ENCODE peak calls at places on chromosome 18, in four cellular contexts. V is A549, Q is suprapubic skin, X is ovary. H is an unnamed sample.

GRCh38 chr18:49024408-49024807 is 73.6 kb upstream of the SMAD7 start:
- DNase-seq in V (no peak), Q (no peak), X (no peak), H (peak)

GRCh38 chr18:60411715-60412114 is 39.1 kb upstream of the MC4R start:
- DNase-seq in V (no peak), Q (no peak), X (no peak), H (no peak)

GRCh38 chr18:37710731-37711130 is 145.1 kb upstream of the CELF4 start:
- DNase-seq in V (no peak), Q (no peak), X (no peak), H (no peak)

GRCh38 chr18:9070212-9070611 is 32.3 kb upstream of the NDUFV2 start:
- DNase-seq in V (no peak), Q (no peak), X (no peak), H (no peak)

GRCh38 chr18:45284174-45284573 is 331.1 kb upstream of the SLC14A2 start:
- DNase-seq in V (no peak), Q (no peak), X (no peak), H (no peak)

GRCh38 chr18:55570966-55571365 is 17.0 kb downstream of the TCF4 start:
- DNase-seq in V (no peak), Q (no peak), X (no peak), H (no peak)

GRCh38 chr18:63970803-63971191 is 916 bp downstream of the SERPINB8 start:
- DNase-seq in V (no peak), Q (peak), X (peak), H (no peak)

GRCh38 chr18:48923746-48924580 is 26.8 kb downstream of the SMAD7 start:
- DNase-seq in V (no peak), Q (peak), X (no peak), H (no peak)

GRCh38 chr18:23735021-23735464 is 45.8 kb downstream of the LAMA3 start:
- DNase-seq in V (peak), Q (no peak), X (no peak), H (no peak)

GRCh38 chr18:13657974-13658373 is 68.4 kb downstream of the FAM210A start:
- DNase-seq in V (no peak), Q (no peak), X (no peak), H (no peak)

GRCh38 chr18:73881396-73881795 is 266.2 kb downstream of the FBXO15 start:
- DNase-seq in V (no peak), Q (no peak), X (no peak), H (no peak)

GRCh38 chr18:73479472-73479871 is 611.7 kb upstream of the NETO1 start:
- DNase-seq in V (no peak), Q (no peak), X (no peak), H (no peak)

GRCh38 chr18:27750014-27750413 is 426.9 kb downstream of the CDH2 start:
- DNase-seq in V (peak), Q (no peak), X (no peak), H (peak)

GRCh38 chr18:29749699-29750098 is 1292.8 kb downstream of the DSC3 start:
- DNase-seq in V (no peak), Q (no peak), X (no peak), H (no peak)

GRCh38 chr18:76380791-76381405 is 114.1 kb downstream of the ZNF516 start:
- DNase-seq in V (peak), Q (no peak), X (peak), H (peak)

GRCh38 chr18:13393338-13393737 is 174.8 kb downstream of the LDLRAD4 start:
- DNase-seq in V (no peak), Q (no peak), X (no peak), H (no peak)

GRCh38 chr18:55878224-55878623 is 290.2 kb upstream of the TCF4 start:
- DNase-seq in V (no peak), Q (no peak), X (no peak), H (no peak)

DNA sequence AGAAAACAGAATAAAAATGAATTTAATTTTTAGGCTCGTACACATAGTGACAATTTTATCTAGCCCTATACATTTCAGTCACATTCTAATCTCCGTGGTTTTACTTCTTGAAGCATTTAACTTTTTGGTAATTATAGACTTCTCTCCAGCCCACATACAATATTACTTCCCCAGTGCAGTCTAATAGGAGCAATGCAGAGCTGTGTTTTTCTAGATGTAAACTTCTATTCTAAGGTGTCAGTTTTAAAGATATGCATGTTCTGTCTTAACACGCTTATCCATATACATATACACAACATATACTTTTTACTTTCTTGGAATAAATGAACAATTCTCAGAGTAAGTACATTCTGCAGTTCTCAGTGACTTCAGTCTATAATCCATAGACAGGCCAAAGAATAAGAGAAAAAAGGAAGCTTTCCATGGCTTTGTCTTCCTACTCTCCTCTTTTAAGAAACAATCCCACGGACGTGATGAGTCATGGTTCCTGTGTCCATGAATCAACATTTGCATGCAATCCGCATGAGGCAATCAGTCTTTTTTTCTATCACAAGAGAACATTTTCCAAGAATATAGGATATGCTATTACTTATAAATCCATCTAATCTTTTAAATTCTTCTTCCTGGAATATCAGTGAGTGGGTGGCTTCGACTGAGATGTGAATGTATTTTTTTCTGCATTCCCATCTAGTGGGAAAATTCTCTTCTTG is 42.8 kb downstream of the CCDC102B start:
- DNase-seq in V (peak), Q (no peak), X (peak), H (no peak)
- TF ChIP-seq EP300 in V (no peak), Q (no peak), X (no peak), H (no peak)

DNA sequence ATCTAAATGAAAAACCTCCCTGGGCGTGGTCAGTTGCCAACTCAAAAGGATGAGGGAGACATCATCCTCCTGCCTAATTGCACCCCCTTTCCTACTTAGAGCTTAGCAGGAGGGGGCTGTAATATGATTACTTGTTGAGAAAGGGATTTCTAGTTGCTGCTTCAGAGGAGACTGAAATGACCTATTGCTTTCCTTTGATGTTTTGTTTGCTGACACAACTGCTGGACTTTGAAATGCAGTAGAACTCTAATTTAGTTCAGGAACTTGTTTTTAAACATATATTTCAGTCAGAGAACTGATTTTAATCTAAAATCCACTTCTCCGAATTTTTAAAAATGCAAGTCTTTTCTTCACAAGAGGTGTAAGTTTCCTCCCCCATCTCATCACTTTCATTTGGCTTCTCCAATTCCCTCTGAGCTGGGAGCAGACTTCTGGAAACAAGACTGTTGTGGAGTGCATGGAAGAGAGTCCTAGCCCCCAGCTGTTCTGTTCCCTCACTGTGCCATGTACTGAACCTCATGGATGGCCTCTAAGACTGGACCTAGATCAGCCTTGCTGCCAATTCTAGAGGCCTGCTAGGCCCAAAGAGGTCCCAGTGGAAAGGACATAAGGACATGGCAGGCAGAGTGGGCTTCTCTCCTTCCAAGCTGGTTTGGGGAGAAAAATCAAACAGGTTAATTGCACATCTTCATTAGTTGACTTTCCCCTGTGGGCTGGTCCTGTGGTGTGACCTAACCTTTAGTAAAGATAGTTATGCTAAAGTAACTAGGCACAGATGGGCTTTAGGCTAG is 7.5 kb upstream of the CETN1 start:
- DNase-seq in V (no peak), Q (no peak), X (no peak), H (no peak)
- TF ChIP-seq EP300 in V (no peak), Q (no peak), X (no peak), H (no peak)

GRCh38 chr18:43914017-43914416 is 636.7 kb upstream of the SYT4 start:
- DNase-seq in V (no peak), Q (no peak), X (no peak), H (no peak)
- TF ChIP-seq EP300 in V (no peak), Q (no peak), X (no peak), H (no peak)

DNA sequence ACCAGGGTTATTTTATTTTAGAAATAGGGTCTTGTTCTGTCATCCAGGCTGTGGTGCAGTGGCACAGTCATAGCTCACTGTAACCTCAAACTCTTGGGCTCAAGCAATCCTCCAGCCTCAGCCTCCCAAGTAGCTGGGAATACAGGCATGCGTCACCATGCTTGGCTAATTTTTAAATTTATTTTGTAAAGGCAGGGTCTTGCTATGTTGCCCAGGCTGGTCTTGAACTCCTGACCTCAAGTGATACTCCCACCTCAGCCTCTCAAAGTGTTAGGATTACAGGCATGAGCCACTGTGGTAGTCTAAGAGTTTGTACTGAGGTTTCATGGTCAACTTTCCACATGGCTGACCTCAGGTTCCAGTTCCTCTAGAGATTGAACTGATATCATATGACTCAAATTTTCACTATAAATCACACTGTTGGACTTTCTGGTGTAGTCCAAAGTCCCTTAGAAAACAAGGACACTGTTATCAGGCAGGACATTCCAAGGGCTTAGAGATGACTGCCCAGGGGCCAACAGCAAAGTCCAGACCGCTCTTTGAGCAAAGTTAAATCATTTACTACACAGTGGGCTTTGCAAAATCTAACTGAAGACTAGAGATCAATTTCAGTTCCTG is 82.0 kb upstream of the MEX3C start:
- DNase-seq in V (no peak), Q (no peak), X (no peak), H (no peak)
- TF ChIP-seq EP300 in V (no peak), Q (no peak), X (no peak), H (no peak)

DNA sequence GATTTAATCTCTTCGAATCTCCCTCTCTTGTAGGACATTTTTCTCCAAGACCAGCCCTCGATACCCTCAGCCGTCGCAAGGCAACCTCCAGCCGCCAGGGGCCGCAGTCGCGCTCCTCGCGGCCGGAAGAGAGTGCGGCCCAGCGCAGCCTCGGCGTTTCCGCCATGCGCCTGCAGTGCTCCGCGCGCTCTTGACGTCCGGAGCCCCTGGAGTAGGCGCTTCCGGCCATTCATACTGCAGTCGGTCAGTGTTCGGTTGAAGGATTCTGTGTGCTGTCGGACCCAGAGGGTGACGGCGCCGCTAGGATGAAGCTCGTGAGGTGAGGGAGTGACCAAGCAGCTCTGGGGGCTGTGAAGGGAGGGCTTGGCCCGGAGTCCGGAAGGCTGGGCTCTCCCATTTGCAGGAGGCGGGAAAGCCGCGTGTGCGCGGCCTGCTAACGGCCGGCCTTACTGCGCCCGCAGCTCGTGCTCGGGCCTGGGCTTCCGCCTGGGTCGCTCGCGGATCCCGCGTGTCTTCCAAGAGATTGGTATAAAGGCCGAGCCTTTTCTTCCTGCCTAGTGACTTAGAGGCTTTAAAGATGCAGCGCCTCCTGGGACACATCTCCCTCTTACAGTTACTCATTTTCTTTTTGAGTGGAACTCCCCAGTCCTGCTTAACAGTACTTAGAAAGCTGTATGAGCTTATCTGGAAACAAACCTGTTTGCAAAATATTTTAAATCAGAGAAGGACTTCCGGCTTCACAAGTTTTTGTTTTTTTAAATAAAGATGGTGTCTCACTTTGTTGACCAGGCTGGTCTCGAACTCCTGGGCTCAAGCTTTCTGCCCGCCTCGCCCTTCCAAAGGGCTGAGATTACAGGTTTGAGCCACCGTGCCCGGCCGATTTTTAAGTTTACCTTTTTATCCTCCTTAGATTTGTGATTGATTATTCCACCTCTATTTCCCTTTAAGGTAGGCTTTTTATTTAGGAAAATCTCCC is at the start of gene SNRPD1:
- DNase-seq in V (peak), Q (peak), X (peak), H (peak)
- TF ChIP-seq EP300 in V (no peak), Q (no peak), X (no peak), H (peak)

H was measured in H1.